ENCODE peak calls at places on chromosomes 13 and 19, in six cellular contexts. One of them, this sample, is unnamed.

GRCh38 chr19:28882818-28883217 is 330.1 kb downstream of the UQCRFS1 start:
- DNase-seq in NCI-H460: no peak
- DNase-seq in HCT116: no peak
- DNase-seq in psoas muscle: no peak
- DNase-seq in NCI-H1417: no peak
- DNase-seq in activated T-cell treated with anti-CD3 and anti-CD28 coated beads, Interleukin-2, amount 50 U/mL, for 1 hour: no peak
- DNase-seq in this sample: no peak

GRCh38 chr13:95301135-95301946 is at the start of gene ABCC4:
- DNase-seq in NCI-H460: peak; percentile 57
- DNase-seq in HCT116: peak; percentile 53
- DNase-seq in psoas muscle: peak; percentile 78
- DNase-seq in NCI-H1417: peak; percentile 90
- DNase-seq in activated T-cell treated with anti-CD3 and anti-CD28 coated beads, Interleukin-2, amount 50 U/mL, for 1 hour: peak; percentile 68
- DNase-seq in this sample: peak; percentile 28

GRCh38 chr13:98299954-98300350 is 122.9 kb upstream of the RNF113B start:
- DNase-seq in NCI-H460: no peak
- DNase-seq in HCT116: no peak
- DNase-seq in psoas muscle: no peak
- DNase-seq in NCI-H1417: no peak
- DNase-seq in activated T-cell treated with anti-CD3 and anti-CD28 coated beads, Interleukin-2, amount 50 U/mL, for 1 hour: no peak
- DNase-seq in this sample: no peak

GRCh38 chr13:31742102-31742695 is 2.9 kb downstream of the RXFP2 start:
- DNase-seq in NCI-H460: peak; percentile 46
- DNase-seq in HCT116: peak; percentile 40
- DNase-seq in psoas muscle: peak; percentile 73
- DNase-seq in NCI-H1417: peak; percentile 67
- DNase-seq in activated T-cell treated with anti-CD3 and anti-CD28 coated beads, Interleukin-2, amount 50 U/mL, for 1 hour: peak; percentile 52
- DNase-seq in this sample: peak; percentile 42

GRCh38 chr19:4069331-4069959 is 2.7 kb upstream of the ZBTB7A start:
- DNase-seq in NCI-H460: no peak
- DNase-seq in HCT116: no peak
- DNase-seq in psoas muscle: peak; percentile 72
- DNase-seq in NCI-H1417: no peak
- DNase-seq in activated T-cell treated with anti-CD3 and anti-CD28 coated beads, Interleukin-2, amount 50 U/mL, for 1 hour: no peak
- DNase-seq in this sample: no peak

GRCh38 chr19:17775245-17775927 is 19.6 kb upstream of the B3GNT3 start:
- DNase-seq in NCI-H460: peak; percentile 56
- DNase-seq in HCT116: no peak
- DNase-seq in psoas muscle: no peak
- DNase-seq in NCI-H1417: peak; percentile 20
- DNase-seq in activated T-cell treated with anti-CD3 and anti-CD28 coated beads, Interleukin-2, amount 50 U/mL, for 1 hour: peak; percentile 56
- DNase-seq in this sample: no peak

GRCh38 chr13:32650705-32651311 is 64.6 kb downstream of the PDS5B start:
- DNase-seq in NCI-H460: peak; percentile 44
- DNase-seq in HCT116: peak; percentile 43
- DNase-seq in psoas muscle: no peak
- DNase-seq in NCI-H1417: peak; percentile 59
- DNase-seq in activated T-cell treated with anti-CD3 and anti-CD28 coated beads, Interleukin-2, amount 50 U/mL, for 1 hour: peak; percentile 29
- DNase-seq in this sample: peak; percentile 31

GRCh38 chr19:48806518-48806817 is 4.4 kb downstream of the BCAT2 start:
- DNase-seq in NCI-H460: no peak
- DNase-seq in HCT116: no peak
- DNase-seq in psoas muscle: peak; percentile 48
- DNase-seq in NCI-H1417: peak; percentile 33
- DNase-seq in activated T-cell treated with anti-CD3 and anti-CD28 coated beads, Interleukin-2, amount 50 U/mL, for 1 hour: peak; percentile 43
- DNase-seq in this sample: no peak

GRCh38 chr13:109610517-109610916 is 175.9 kb downstream of the IRS2 start:
- DNase-seq in NCI-H460: peak; percentile 16
- DNase-seq in HCT116: peak; percentile 3
- DNase-seq in psoas muscle: peak; percentile 62
- DNase-seq in NCI-H1417: no peak
- DNase-seq in activated T-cell treated with anti-CD3 and anti-CD28 coated beads, Interleukin-2, amount 50 U/mL, for 1 hour: peak; percentile 44
- DNase-seq in this sample: peak; percentile 15

GRCh38 chr13:98824376-98825160 is 72.1 kb upstream of the SLC15A1 start:
- DNase-seq in NCI-H460: no peak
- DNase-seq in HCT116: no peak
- DNase-seq in psoas muscle: no peak
- DNase-seq in NCI-H1417: no peak
- DNase-seq in activated T-cell treated with anti-CD3 and anti-CD28 coated beads, Interleukin-2, amount 50 U/mL, for 1 hour: no peak
- DNase-seq in this sample: no peak

This sample was measured in T-helper 17 cell.